ENCODE peak calls at places on chromosomes 4 and X, in four cellular contexts. S is H1, B is mesenchymal stem cell, L is H9. T is an unnamed sample.

GRCh38 chr4:86831262-86832090 is 17.7 kb downstream of the SLC10A6 start:
- DNase-seq in B (peak; percentile 95), S (no peak), L (no peak), T (no peak)

GRCh38 chr4:189083769-189084168 is 856.9 kb upstream of the FRG1 start:
- DNase-seq in S (no peak), B (no peak), L (no peak), T (no peak)

GRCh38 chrX:49071877-49072711 is 1.7 kb downstream of the PRAF2 start:
- DNase-seq in B (no peak), S (peak; percentile 65), L (peak; percentile 87), T (no peak)

GRCh38 chr4:161320377-161320776 is 843.4 kb downstream of the FSTL5 start:
- DNase-seq in B (peak; percentile 13), L (peak; percentile 55), S (peak; percentile 9), T (peak; percentile 14)

GRCh38 chrX:3592184-3592583 is 121.3 kb downstream of the PRKX start:
- DNase-seq in S (peak; percentile 56), B (no peak), L (peak; percentile 93), T (peak; percentile 4)

GRCh38 chr4:37981425-37981824 is 21.2 kb downstream of the PTTG2 start:
- DNase-seq in S (no peak), B (no peak), L (no peak), T (no peak)

GRCh38 chr4:57777871-57778270 is 667.7 kb upstream of the IGFBP7 start:
- DNase-seq in B (no peak), L (no peak), S (no peak), T (no peak)

GRCh38 chr4:146134761-146135160 is 40.8 kb upstream of the LSM6 start:
- DNase-seq in L (no peak), S (no peak), B (no peak), T (no peak)

GRCh38 chrX:37060999-37061398 is 52.8 kb downstream of the FAM47C start:
- DNase-seq in S (no peak), B (peak; percentile 33), L (peak; percentile 38), T (peak; percentile 38)

GRCh38 chr4:166198041-166198440 is 325.0 kb downstream of the TLL1 start:
- DNase-seq in B (no peak), L (peak; percentile 63), S (no peak), T (no peak)

GRCh38 chr4:171516694-171517093 is 296.5 kb upstream of the GALNTL6 start:
- DNase-seq in S (no peak), L (no peak), B (no peak), T (no peak)

GRCh38 chr4:717601-718320 is 12.1 kb downstream of the PCGF3 start:
- DNase-seq in B (no peak), L (no peak), S (no peak), T (no peak)

GRCh38 chr4:138643827-138644226 is 371.8 kb upstream of the NOCT start:
- DNase-seq in L (no peak), S (no peak), B (no peak), T (no peak)

GRCh38 chr4:158020734-158021346 is 152.0 kb downstream of the GASK1B start:
- DNase-seq in L (no peak), B (peak; percentile 88), S (no peak), T (no peak)

GRCh38 chr4:48194986-48195773 is 61.1 kb upstream of the TXK start:
- DNase-seq in B (peak; percentile 76), L (no peak), S (no peak), T (no peak)

GRCh38 chrX:151825927-151826471 is 86.7 kb upstream of the MAGEA4 start:
- DNase-seq in S (no peak), L (no peak), B (peak; percentile 3), T (no peak)

GRCh38 chrX:46770817-46771163 is 11.9 kb upstream of the SLC9A7 start:
- DNase-seq in S (no peak), B (peak; percentile 82), L (no peak), T (no peak)

GRCh38 chr4:86482851-86483490 is 111.1 kb upstream of the PTPN13 start:
- DNase-seq in S (peak; percentile 89), B (peak; percentile 41), L (peak; percentile 89), T (peak; percentile 88)

GRCh38 chrX:125203737-125204578 is 115.7 kb upstream of the TEX13C start:
- DNase-seq in B (peak; percentile 41), S (no peak), L (peak; percentile 53), T (no peak)

GRCh38 chr4:150289198-150289597 is 211.0 kb downstream of the DCLK2 start:
- DNase-seq in B (no peak), S (no peak), L (no peak), T (no peak)

GRCh38 chr4:1232661-1233621 is 16.0 kb downstream of the CTBP1 start:
- DNase-seq in B (peak; percentile 96), L (no peak), S (no peak), T (peak; percentile 44)

GRCh38 chrX:21004835-21005234 is 369.4 kb upstream of the CNKSR2 start:
- DNase-seq in L (no peak), B (peak; percentile 3), S (no peak), T (no peak)

GRCh38 chr4:45732161-45732560 is 391.7 kb downstream of the GABRG1 start:
- DNase-seq in S (no peak), B (no peak), L (no peak), T (peak; percentile 20)

GRCh38 chr4:85570388-85570787 is 95.4 kb downstream of the ARHGAP24 start:
- DNase-seq in L (no peak), B (no peak), S (no peak), T (no peak)

GRCh38 chr4:74950200-74950599 is 17.3 kb downstream of the PARM1 start:
- DNase-seq in S (no peak), L (no peak), B (no peak), T (no peak)

GRCh38 chr4:99624141-99624719 is 33.4 kb downstream of the C4orf54 start:
- DNase-seq in S (no peak), L (no peak), B (no peak), T (no peak)

GRCh38 chrX:47515941-47516649 is 33.1 kb upstream of the ZNF41 start:
- DNase-seq in L (no peak), B (peak; percentile 81), S (no peak), T (no peak)

GRCh38 chrX:123215397-123216089 is 31.5 kb downstream of the GRIA3 start:
- DNase-seq in S (no peak), B (no peak), L (no peak), T (no peak)

GRCh38 chr4:88027611-88028608 is 20.5 kb downstream of the PKD2 start:
- DNase-seq in S (no peak), L (no peak), B (peak; percentile 94), T (no peak)

GRCh38 chrX:16204538-16204937 is 37.3 kb downstream of the MAGEB17 start:
- DNase-seq in S (no peak), L (no peak), B (no peak), T (no peak)

GRCh38 chrX:47561653-47562151 is 697 bp downstream of the ARAF start:
- DNase-seq in S (no peak), L (no peak), B (no peak), T (no peak)

GRCh38 chr4:40842318-40842717 is 92.6 kb downstream of the NSUN7 start:
- DNase-seq in S (no peak), L (no peak), B (no peak), T (no peak)

GRCh38 chrX:118901991-118902390 is 72.4 kb upstream of the LONRF3 start:
- DNase-seq in S (no peak), L (no peak), B (no peak), T (no peak)

DNA sequence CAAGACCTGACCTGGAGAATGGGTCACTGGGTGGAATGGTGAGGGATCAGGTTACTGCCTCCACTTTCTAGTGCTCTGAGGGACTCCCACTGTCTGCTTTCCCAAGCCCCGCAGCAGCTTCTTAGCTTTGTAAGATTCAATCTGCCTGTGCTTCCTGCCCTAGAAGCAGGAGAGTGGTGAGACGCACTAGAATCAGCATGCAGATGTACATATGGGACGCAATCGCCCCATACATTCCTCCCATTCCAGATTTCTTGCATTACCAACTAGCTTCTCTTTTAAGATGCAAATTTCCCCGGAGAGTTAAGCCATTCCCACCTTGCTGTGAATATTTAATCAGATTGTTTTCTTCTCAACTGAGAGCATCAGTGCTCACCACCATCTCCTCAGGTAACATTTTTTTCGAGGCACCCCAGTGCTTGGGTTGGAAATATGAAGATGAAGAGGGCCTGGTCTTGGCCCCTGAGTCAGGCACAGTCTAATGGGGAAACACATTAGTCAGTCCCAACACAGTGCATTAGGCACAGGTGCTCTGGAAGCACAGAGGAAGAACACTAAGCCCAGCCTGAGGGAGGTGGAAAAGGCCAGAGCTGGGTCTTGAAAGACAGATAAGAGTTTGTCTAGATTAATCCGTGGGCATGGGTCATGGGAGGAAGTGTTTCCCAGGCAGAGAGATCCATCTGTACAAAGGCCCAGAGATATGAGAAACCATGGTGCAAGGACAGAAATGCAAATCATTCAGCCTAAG is 66.7 kb upstream of the PRPS1 start:
- DNase-seq in S (no peak), B (no peak), L (peak; percentile 87), T (no peak)
- H2BK12ac ChIP-seq in S (peak overlapping the region; percentile 90), B (peak overlapping the region; percentile 54), L (peak overlapping the region; percentile 74), T (no peak overlapping the region)

GRCh38 chr4:77040265-77040664 is 35.5 kb downstream of the CCNI start:
- DNase-seq in S (no peak), L (no peak), B (peak; percentile 65), T (no peak)
- H2BK15ac ChIP-seq in S (no peak overlapping the region), L (no peak overlapping the region), B (no peak overlapping the region), T (no peak overlapping the region)

DNA sequence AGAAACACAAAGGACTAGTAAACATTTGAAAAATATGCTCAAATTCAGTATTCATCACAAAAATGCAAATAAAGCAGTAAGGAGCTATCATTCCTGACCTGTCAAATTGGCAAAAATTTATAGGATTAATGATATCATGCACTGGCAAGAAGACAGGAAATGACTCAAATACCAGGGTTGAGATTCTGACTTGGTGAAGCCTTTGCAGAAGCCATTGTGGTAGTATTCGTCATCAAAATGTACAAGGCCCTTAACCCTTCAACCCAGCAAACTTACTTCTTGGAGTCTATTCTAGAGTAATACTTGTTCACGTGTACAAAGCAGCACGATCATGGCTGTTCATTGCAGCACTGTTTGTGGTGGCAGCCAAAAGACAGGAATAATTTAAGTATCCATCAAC is 132.4 kb downstream of the ENOX2 start:
- DNase-seq in S (no peak), L (no peak), B (peak; percentile 87), T (no peak)
- H3K4me2 ChIP-seq in S (no peak overlapping the region), L (no peak overlapping the region), B (no peak overlapping the region), T (no peak overlapping the region)

GRCh38 chr4:79402452-79402851 is 5.6 kb downstream of the GK2 start:
- DNase-seq in B (no peak), S (no peak), L (no peak), T (no peak)

GRCh38 chr4:79399076-79399475 is 9.0 kb downstream of the GK2 start:
- DNase-seq in B (no peak), L (no peak), S (no peak), T (no peak)

GRCh38 chr4:79408063-79408462 is at the start of gene GK2:
- DNase-seq in B (no peak), L (peak; percentile 28), S (no peak), T (no peak)

GRCh38 chr4:79404666-79405065 is 3.4 kb downstream of the GK2 start:
- DNase-seq in B (no peak), S (no peak), L (no peak), T (no peak)

DNA sequence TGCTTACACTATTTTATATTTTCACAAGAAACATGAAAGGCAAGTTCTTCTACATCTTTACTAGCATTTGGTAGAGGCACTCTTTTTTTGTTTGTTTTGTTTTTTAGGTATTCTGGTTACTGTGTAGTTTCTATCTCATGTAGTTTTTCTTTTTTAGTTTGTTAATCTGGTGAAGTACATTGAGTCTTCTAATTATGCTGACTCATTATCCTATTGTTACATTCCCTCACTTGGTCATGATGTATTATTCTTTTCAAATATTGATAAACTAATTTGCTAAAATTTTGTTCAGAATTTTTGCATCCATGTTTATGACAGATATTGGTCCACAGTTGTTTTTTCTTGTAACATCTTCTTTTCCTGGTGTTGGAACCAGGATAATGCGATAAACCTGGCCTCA is 4.7 kb downstream of the GK2 start:
- DNase-seq in B (no peak), S (no peak), L (no peak), T (no peak)
- H2BK12ac ChIP-seq in B (no peak overlapping the region), S (no peak overlapping the region), L (no peak overlapping the region), T (no peak overlapping the region)

T was measured in neuronal stem cell.